ENCODE peak calls at places on chromosomes 5 and 9, in nine cellular contexts. Y is psoas muscle, Q is sigmoid colon, W is endodermal cell, R is cardiac muscle cell, U is A549, E is PC-9, A is fibroblast of lung, G is PC-3. S is an unnamed sample.

GRCh38 chr9:92404031-92404430 is 347 bp downstream of the OGN start:
- DNase-seq in Y (no peak), E (no peak), Q (no peak), U (no peak), G (no peak), R (no peak), W (no peak), A (peak; percentile 21), S (no peak)

GRCh38 chr9:6564868-6565267 is 80.7 kb downstream of the GLDC start:
- DNase-seq in U (no peak), Q (no peak), G (no peak), E (no peak), W (no peak), R (no peak), Y (no peak), A (peak; percentile 33), S (no peak)

GRCh38 chr5:22900801-22901310 is 47.7 kb upstream of the CDH12 start:
- DNase-seq in Q (peak; percentile 48), W (no peak), Y (no peak), E (no peak), R (no peak), U (no peak), A (no peak), G (no peak), S (no peak)

GRCh38 chr5:83576341-83576740 is 104.8 kb downstream of the VCAN start:
- DNase-seq in R (no peak), U (no peak), G (peak; percentile 56), W (no peak), E (no peak), A (no peak), Y (no peak), Q (no peak), S (no peak)

GRCh38 chr5:43051668-43052067 is 11.5 kb upstream of the ANXA2R start:
- DNase-seq in A (no peak), Y (no peak), G (no peak), W (no peak), R (no peak), Q (no peak), E (no peak), U (no peak), S (no peak)

GRCh38 chr9:114308361-114308950 is 14.4 kb upstream of the ORM1 start:
- DNase-seq in R (no peak), E (no peak), W (peak; percentile 39), U (no peak), Q (peak; percentile 37), A (no peak), G (no peak), Y (no peak), S (no peak)

GRCh38 chr5:125148706-125149105 is 402.3 kb upstream of the ZNF608 start:
- DNase-seq in Q (no peak), A (peak; percentile 55), U (no peak), W (no peak), Y (no peak), R (no peak), E (no peak), G (no peak), S (no peak)

GRCh38 chr5:134437340-134438267 is 25.9 kb upstream of the CDKN2AIPNL start:
- DNase-seq in U (no peak), R (no peak), G (peak; percentile 23), Q (no peak), Y (no peak), W (no peak), A (peak; percentile 22), E (peak; percentile 63), S (no peak)

GRCh38 chr5:141517902-141518610 is 29.2 kb downstream of the PCDHGC5 start:
- DNase-seq in U (no peak), G (no peak), R (no peak), W (peak; percentile 18), Y (no peak), A (peak; percentile 95), Q (no peak), E (no peak), S (peak; percentile 69)

GRCh38 chr9:20940447-20941176 is 90.8 kb downstream of the HACD4 start:
- DNase-seq in W (no peak), E (no peak), Q (no peak), A (no peak), Y (no peak), U (no peak), G (no peak), R (no peak), S (no peak)

GRCh38 chr9:131423171-131423581 is 29.3 kb downstream of the PRRC2B start:
- DNase-seq in W (peak; percentile 90), Y (peak; percentile 51), U (peak; percentile 58), Q (peak; percentile 83), E (peak; percentile 53), A (peak; percentile 71), R (no peak), G (peak; percentile 77), S (peak; percentile 71)

GRCh38 chr9:78130004-78130403 is 98.4 kb upstream of the GNAQ start:
- DNase-seq in A (peak; percentile 53), Q (no peak), Y (no peak), W (peak; percentile 88), R (peak; percentile 34), U (peak; percentile 31), G (peak; percentile 25), E (no peak), S (no peak)
- TF ChIP-seq CTCF in A (peak; percentile 12), Q (no peak), Y (no peak), W (peak; percentile 82), R (peak; percentile 26), U (peak; percentile 35), G (peak; percentile 39), E (no peak), S (peak; percentile 13)

GRCh38 chr9:94901019-94901363 is 174.5 kb downstream of the AOPEP start:
- DNase-seq in U (no peak), E (no peak), R (no peak), G (no peak), W (no peak), A (no peak), Y (no peak), Q (no peak), S (no peak)

GRCh38 chr9:94896512-94896911 is 170.0 kb downstream of the AOPEP start:
- DNase-seq in A (no peak), G (no peak), E (no peak), W (no peak), Q (no peak), Y (no peak), U (no peak), R (no peak), S (no peak)

GRCh38 chr9:94895668-94896067 is 169.2 kb downstream of the AOPEP start:
- DNase-seq in U (no peak), G (no peak), R (no peak), Q (no peak), A (no peak), W (no peak), E (no peak), Y (no peak), S (no peak)

GRCh38 chr9:94900222-94901018 is 173.9 kb downstream of the AOPEP start:
- DNase-seq in A (peak; percentile 99), R (no peak), U (no peak), G (peak; percentile 82), Y (no peak), E (peak; percentile 85), Q (no peak), W (no peak), S (peak; percentile 92)

DNA sequence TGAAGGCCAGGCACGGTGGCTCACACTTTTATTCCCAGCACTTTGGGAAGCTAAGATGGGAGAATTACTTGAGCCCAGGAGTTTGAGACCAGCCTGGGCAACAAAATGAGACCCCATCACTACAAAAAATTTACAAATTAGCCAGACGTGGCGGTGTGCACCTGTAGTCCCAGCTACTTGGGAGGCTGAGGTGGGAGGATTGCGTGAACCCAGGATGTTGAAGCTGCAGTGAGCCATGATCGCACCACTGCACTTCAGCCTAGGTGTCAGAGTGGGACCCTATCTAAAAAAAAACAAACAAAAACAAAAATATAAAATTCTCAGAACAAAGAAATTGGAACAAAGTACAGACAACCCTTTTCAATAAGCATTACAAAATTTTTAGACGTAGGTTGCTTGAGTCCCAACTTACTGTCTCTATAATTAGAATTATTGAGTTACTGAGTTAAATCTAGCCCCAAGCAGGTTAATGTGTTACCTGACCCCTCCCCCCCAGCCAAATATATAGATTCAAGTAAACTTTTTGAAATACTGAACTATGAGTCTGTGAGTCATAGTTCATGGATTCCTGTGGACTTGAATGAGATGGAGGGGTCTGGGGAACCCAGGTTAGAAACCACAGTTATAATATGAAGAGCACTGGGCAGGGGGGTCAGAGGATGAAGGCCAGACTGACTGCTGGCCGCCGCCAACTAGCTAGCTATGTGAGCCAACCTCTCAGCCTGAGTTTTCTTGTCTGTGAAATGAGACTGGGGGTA is 173.1 kb downstream of the AOPEP start:
- DNase-seq in A (no peak), R (no peak), Y (no peak), G (no peak), U (no peak), E (no peak), Q (no peak), W (no peak), S (no peak)
- H3K4me3 ChIP-seq in A (peak overlapping the region; percentile 39), R (no peak overlapping the region), Y (no peak overlapping the region), G (no peak overlapping the region), U (peak overlapping the region; percentile 24), E (no peak overlapping the region), Q (no peak overlapping the region), W (no peak overlapping the region), S (no peak overlapping the region)

GRCh38 chr5:37816331-37816730 is 23.5 kb downstream of the GDNF start:
- DNase-seq in E (no peak), W (no peak), R (no peak), A (no peak), G (no peak), U (no peak), Y (no peak), Q (no peak), S (no peak)

GRCh38 chr5:37812365-37812764 is 27.5 kb downstream of the GDNF start:
- DNase-seq in A (no peak), Y (no peak), U (no peak), R (no peak), Q (no peak), G (no peak), E (no peak), W (no peak), S (no peak)

GRCh38 chr5:37814699-37815098 is 25.1 kb downstream of the GDNF start:
- DNase-seq in G (peak; percentile 93), U (no peak), R (no peak), W (no peak), Q (no peak), A (no peak), E (peak; percentile 65), Y (no peak), S (no peak)

GRCh38 chr5:37816883-37817282 is 23.0 kb downstream of the GDNF start:
- DNase-seq in R (peak; percentile 11), G (no peak), W (no peak), A (no peak), E (no peak), Q (no peak), U (no peak), Y (no peak), S (no peak)

GRCh38 chr5:37815913-37816312 is 23.9 kb downstream of the GDNF start:
- DNase-seq in G (no peak), E (no peak), W (no peak), U (no peak), A (no peak), Q (no peak), R (no peak), Y (no peak), S (no peak)
- H3K27ac ChIP-seq in G (no peak overlapping the region), E (no peak overlapping the region), W (no peak overlapping the region), U (no peak overlapping the region), A (no peak overlapping the region), Q (no peak overlapping the region), R (no peak overlapping the region), Y (peak overlapping the region; percentile 38), S (no peak overlapping the region)

DNA sequence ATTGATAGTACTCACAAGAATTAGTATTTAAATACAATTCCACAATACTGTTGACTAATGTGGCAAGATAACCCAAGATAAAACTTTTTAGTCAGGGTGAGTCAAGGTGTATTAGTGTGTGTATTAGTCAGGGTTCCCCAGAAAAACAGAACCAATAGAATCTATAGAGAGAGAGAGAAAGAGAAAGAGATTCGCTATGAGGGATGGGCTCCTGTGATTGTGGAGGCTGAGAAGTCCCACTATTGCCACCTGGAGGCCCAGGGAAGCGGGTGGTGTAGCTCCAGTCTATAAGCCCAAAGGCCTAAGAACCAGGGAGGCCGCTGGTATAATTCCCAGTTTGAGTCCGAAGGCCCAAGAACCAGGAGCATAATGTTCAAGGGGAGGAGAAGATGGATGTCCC is 10.0 kb upstream of the SHISAL2B start:
- DNase-seq in G (peak; percentile 31), E (no peak), U (no peak), R (no peak), A (no peak), Q (no peak), W (peak; percentile 74), Y (no peak), S (no peak)
- TF ChIP-seq CTCF in G (peak; percentile 43), E (no peak), U (no peak), R (peak; percentile 20), A (no peak), Q (no peak), W (peak; percentile 73), Y (no peak), S (peak; percentile 23)